ENCODE peak calls at places on chromosomes 6 and 20, in nine cellular contexts. H is upper lobe of left lung, O is GM23338, N is AG10803, J is psoas muscle, W is brain microvascular endothelial cell, X is astrocyte of the spinal cord, E is A549, Q is cardiac muscle cell. L is an unnamed sample.

GRCh38 chr20:5182615-5183254 is 55.9 kb downstream of the CDS2 start:
- DNase-seq in H (no peak), O (no peak), N (no peak), J (no peak), W (no peak), X (no peak), E (no peak), Q (no peak), L (no peak)

GRCh38 chr6:44105146-44105545 is 22.1 kb downstream of the MRPL14 start:
- DNase-seq in H (no peak), O (no peak), N (no peak), J (peak), W (no peak), X (peak), E (no peak), Q (peak), L (no peak)

GRCh38 chr6:165800337-165800736 is 137.3 kb upstream of the PDE10A start:
- DNase-seq in H (no peak), O (no peak), N (no peak), J (no peak), W (no peak), X (no peak), E (no peak), Q (peak), L (no peak)

GRCh38 chr6:133623065-133623464 is 265.8 kb upstream of the TCF21 start:
- DNase-seq in H (no peak), O (no peak), N (peak), J (no peak), W (no peak), X (peak), E (peak), Q (peak), L (no peak)

GRCh38 chr6:131125431-131125830 is 9.8 kb upstream of the AKAP7 start:
- DNase-seq in H (no peak), O (no peak), N (no peak), J (no peak), W (no peak), X (no peak), E (no peak), Q (no peak), L (peak)

GRCh38 chr6:93193868-93194267 is 225.5 kb downstream of the EPHA7 start:
- DNase-seq in H (no peak), O (no peak), N (no peak), J (no peak), W (no peak), X (no peak), E (no peak), Q (no peak), L (no peak)

GRCh38 chr6:26420607-26421235 is 18.6 kb downstream of the BTN3A1 start:
- DNase-seq in H (no peak), O (peak), N (peak), J (no peak), W (peak), X (peak), E (peak), Q (peak), L (no peak)

GRCh38 chr6:106451419-106451818 is 90.9 kb downstream of the CRYBG1 start:
- DNase-seq in H (no peak), O (no peak), N (peak), J (no peak), W (peak), X (peak), E (no peak), Q (peak), L (no peak)

GRCh38 chr6:148407372-148407771 is 64.7 kb downstream of the SASH1 start:
- DNase-seq in H (peak), O (no peak), N (peak), J (peak), W (peak), X (peak), E (peak), Q (peak), L (peak)

GRCh38 chr6:1240766-1241165 is 71.1 kb upstream of the FOXQ1 start:
- DNase-seq in H (no peak), O (no peak), N (peak), J (no peak), W (no peak), X (no peak), E (no peak), Q (peak), L (no peak)

GRCh38 chr6:127403636-127404035 is 55.6 kb downstream of the KIAA0408 start:
- DNase-seq in H (no peak), O (no peak), N (no peak), J (no peak), W (no peak), X (no peak), E (no peak), Q (no peak), L (no peak)

GRCh38 chr20:60152792-60153191 is 194.6 kb downstream of the CDH26 start:
- DNase-seq in H (no peak), O (no peak), N (no peak), J (no peak), W (no peak), X (no peak), E (no peak), Q (no peak), L (no peak)

GRCh38 chr6:165183496-165184140 is 125.8 kb downstream of the C6orf118 start:
- DNase-seq in H (no peak), O (no peak), N (no peak), J (no peak), W (no peak), X (no peak), E (no peak), Q (no peak), L (no peak)

GRCh38 chr6:17178301-17178700 is 76.5 kb downstream of the STMND1 start:
- DNase-seq in H (no peak), O (no peak), N (no peak), J (no peak), W (no peak), X (no peak), E (no peak), Q (no peak), L (no peak)

GRCh38 chr20:43541214-43541613 is 17.6 kb upstream of the SGK2 start:
- DNase-seq in H (no peak), O (no peak), N (peak), J (no peak), W (no peak), X (no peak), E (no peak), Q (no peak), L (no peak)

GRCh38 chr6:139753198-139753861 is 378.9 kb upstream of the CITED2 start:
- DNase-seq in H (no peak), O (peak), N (peak), J (no peak), W (peak), X (peak), E (no peak), Q (peak), L (no peak)

GRCh38 chr6:106823732-106824351 is 150.7 kb downstream of the CD24 start:
- DNase-seq in H (no peak), O (peak), N (no peak), J (no peak), W (no peak), X (no peak), E (no peak), Q (no peak), L (no peak)

GRCh38 chr6:159807150-159807859 is 7.2 kb downstream of the PNLDC1 start:
- DNase-seq in H (no peak), O (no peak), N (no peak), J (no peak), W (no peak), X (no peak), E (no peak), Q (peak), L (no peak)

GRCh38 chr20:3473944-3474343 is 3.1 kb downstream of the ATRN start:
- DNase-seq in H (no peak), O (no peak), N (no peak), J (no peak), W (no peak), X (no peak), E (no peak), Q (no peak), L (no peak)

GRCh38 chr6:137475103-137475502 is 19.1 kb downstream of the OLIG3 start:
- DNase-seq in H (no peak), O (peak), N (no peak), J (no peak), W (no peak), X (no peak), E (no peak), Q (no peak), L (no peak)
- TF ChIP-seq CTCF in H (no peak), O (peak), N (no peak), J (no peak), W (peak), X (no peak), E (no peak), Q (no peak), L (no peak)

GRCh38 chr6:164023535-164023934 is 609.0 kb downstream of the QKI start:
- DNase-seq in H (no peak), O (no peak), N (no peak), J (no peak), W (no peak), X (no peak), E (no peak), Q (no peak), L (no peak)

GRCh38 chr6:164025180-164025579 is 610.7 kb downstream of the QKI start:
- DNase-seq in H (no peak), O (no peak), N (no peak), J (no peak), W (no peak), X (no peak), E (no peak), Q (no peak), L (no peak)

GRCh38 chr6:164021589-164022290 is 607.2 kb downstream of the QKI start:
- DNase-seq in H (no peak), O (peak), N (no peak), J (no peak), W (no peak), X (no peak), E (no peak), Q (peak), L (no peak)

GRCh38 chr6:164020142-164020541 is 605.6 kb downstream of the QKI start:
- DNase-seq in H (peak), O (no peak), N (no peak), J (no peak), W (no peak), X (no peak), E (no peak), Q (no peak), L (no peak)

GRCh38 chr6:164022632-164023031 is 608.1 kb downstream of the QKI start:
- DNase-seq in H (no peak), O (no peak), N (no peak), J (peak), W (no peak), X (no peak), E (no peak), Q (no peak), L (no peak)
- H3K4me3 ChIP-seq in H (no peak), O (no peak), N (no peak), J (peak), W (no peak), X (no peak), E (no peak), Q (no peak), L (no peak)

GRCh38 chr6:100719883-100720682 is 161.0 kb downstream of the ASCC3 start:
- DNase-seq in H (no peak), O (peak), N (peak), J (no peak), W (no peak), X (peak), E (peak), Q (peak), L (no peak)
- TF ChIP-seq CTCF in H (no peak), O (peak), N (peak), J (peak), W (peak), X (peak), E (peak), Q (peak), L (peak)

DNA sequence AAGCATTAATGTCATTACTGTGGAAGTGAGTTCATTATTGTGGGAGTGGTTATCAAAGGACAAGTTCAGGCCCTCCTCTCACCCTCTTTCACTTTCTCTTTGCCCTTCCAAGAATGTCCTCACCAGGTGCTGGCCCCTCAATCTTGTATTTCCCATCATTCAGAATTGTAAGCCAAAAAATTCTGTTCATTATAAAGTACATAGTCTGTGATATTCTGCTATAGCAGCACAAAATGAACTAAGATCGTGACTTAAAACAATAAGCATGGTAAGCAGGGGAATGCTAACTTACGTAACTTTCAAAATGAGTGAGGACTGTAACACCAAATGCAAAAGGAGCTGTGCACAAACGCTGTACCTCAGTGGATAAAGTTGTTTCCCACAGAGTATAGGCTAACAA is 515.7 kb upstream of the BTBD3 start:
- DNase-seq in H (no peak), O (no peak), N (no peak), J (no peak), W (no peak), X (no peak), E (no peak), Q (no peak), L (no peak)
- H3K4me3 ChIP-seq in H (no peak), O (no peak), N (no peak), J (no peak), W (no peak), X (no peak), E (peak), Q (no peak), L (no peak)

L was measured in AG04450.